ENCODE peak calls at places on chromosomes 16 and 17, in four cellular contexts. J, G, T and Z are unnamed samples.

GRCh38 chr16:49352923-49353322 is 20.7 kb upstream of the C16orf78 start:
- DNase-seq in T (no peak), J (no peak), G (peak; percentile 78), Z (peak; percentile 6)

GRCh38 chr17:7383742-7384488 is 3.0 kb downstream of the TNK1 start:
- DNase-seq in T (no peak), G (peak; percentile 96), J (peak; percentile 39), Z (no peak)

GRCh38 chr17:9725575-9725974 is 65.8 kb downstream of the DHRS7C start:
- DNase-seq in T (no peak), J (peak; percentile 15), G (no peak), Z (no peak)

GRCh38 chr17:64531955-64532371 is 25.2 kb downstream of the CEP95 start:
- DNase-seq in J (no peak), G (no peak), T (no peak), Z (peak; percentile 92)

GRCh38 chr17:58665946-58666857 is 25.6 kb downstream of the TEX14 start:
- DNase-seq in G (no peak), J (no peak), T (no peak), Z (no peak)

GRCh38 chr17:67435122-67435521 is 58.0 kb downstream of the PITPNC1 start:
- DNase-seq in T (no peak), J (peak; percentile 25), G (no peak), Z (peak; percentile 21)

GRCh38 chr16:2897110-2897509 is 14.1 kb downstream of the FLYWCH2 start:
- DNase-seq in G (no peak), T (no peak), J (no peak), Z (no peak)

GRCh38 chr17:17751489-17751995 is 70.3 kb downstream of the RAI1 start:
- DNase-seq in J (no peak), T (no peak), G (peak; percentile 67), Z (no peak)

GRCh38 chr16:4110680-4111079 is 5.6 kb downstream of the ADCY9 start:
- DNase-seq in G (no peak), J (no peak), T (no peak), Z (no peak)

GRCh38 chr17:539766-540165 is 174.9 kb downstream of the VPS53 start:
- DNase-seq in T (no peak), G (no peak), J (no peak), Z (no peak)

GRCh38 chr16:85902366-85903155 is 3.6 kb downstream of the IRF8 start:
- DNase-seq in J (no peak), T (no peak), G (peak; percentile 75), Z (no peak)

GRCh38 chr17:57751971-57752905 is 7.1 kb upstream of the CCDC182 start:
- DNase-seq in T (no peak), J (no peak), G (no peak), Z (no peak)

GRCh38 chr17:42531455-42532354 is 4.3 kb upstream of the NAGLU start:
- DNase-seq in G (peak; percentile 91), T (no peak), J (peak; percentile 50), Z (peak; percentile 54)

GRCh38 chr17:5699789-5700188 is 115.5 kb upstream of the NLRP1 start:
- DNase-seq in T (no peak), G (peak; percentile 67), J (no peak), Z (no peak)

GRCh38 chr16:25834101-25834500 is 142.3 kb downstream of the HS3ST4 start:
- DNase-seq in J (no peak), T (no peak), G (no peak), Z (no peak)

GRCh38 chr16:25841776-25842175 is 150.0 kb downstream of the HS3ST4 start:
- DNase-seq in J (no peak), G (no peak), T (no peak), Z (no peak)

GRCh38 chr16:25838724-25839186 is 147.0 kb downstream of the HS3ST4 start:
- DNase-seq in J (peak; percentile 45), G (peak; percentile 84), T (peak; percentile 31), Z (peak; percentile 53)
- H3K4me3 ChIP-seq in J (no peak overlapping the region), G (peak overlapping the region; percentile 13), T (no peak overlapping the region), Z (no peak overlapping the region)

GRCh38 chr16:20674684-20675487 is 22.6 kb downstream of the ACSM1 start:
- DNase-seq in J (peak; percentile 7), G (peak; percentile 62), T (no peak), Z (no peak)

GRCh38 chr16:20676867-20677266 is 20.6 kb downstream of the ACSM1 start:
- DNase-seq in J (no peak), T (no peak), G (no peak), Z (no peak)

GRCh38 chr16:20676268-20676828 is 21.1 kb downstream of the ACSM1 start:
- DNase-seq in J (peak; percentile 48), T (no peak), G (no peak), Z (no peak)

GRCh38 chr16:20673882-20674683 is 23.4 kb downstream of the ACSM1 start:
- DNase-seq in J (no peak), G (no peak), T (no peak), Z (no peak)

GRCh38 chr16:20675488-20676267 is 21.8 kb downstream of the ACSM1 start:
- DNase-seq in G (peak; percentile 82), J (peak; percentile 74), T (no peak), Z (peak; percentile 5)
- H3K4me3 ChIP-seq in G (no peak overlapping the region), J (peak overlapping the region; percentile 45), T (no peak overlapping the region), Z (no peak overlapping the region)

GRCh38 chr16:1468456-1468855 is 6.4 kb downstream of the CLCN7 start:
- DNase-seq in G (no peak), J (no peak), T (no peak), Z (no peak)
- H3K4me3 ChIP-seq in G (no peak overlapping the region), J (no peak overlapping the region), T (no peak overlapping the region), Z (no peak overlapping the region)

GRCh38 chr16:31134625-31135534 is 647 bp downstream of the PRSS8 start:
- DNase-seq in J (peak; percentile 73), G (peak; percentile 90), T (no peak), Z (peak; percentile 9)
- H3K4me3 ChIP-seq in J (peak overlapping the region; percentile 83), G (peak overlapping the region; percentile 94), T (no peak overlapping the region), Z (no peak overlapping the region)